ENCODE peak calls at places on chromosomes 6 and 20, in six cellular contexts. Y is lung, T is RWPE1, Q is testis, G is ovary, V is PC-9. X is an unnamed sample.

GRCh38 chr20:51383891-51384510 is 158.5 kb downstream of the NFATC2 start:
- DNase-seq in Q (no peak), Y (no peak), V (no peak), G (no peak), T (no peak), X (no peak)

GRCh38 chr20:40777653-40778052 is 88.6 kb upstream of the MAFB start:
- DNase-seq in Q (no peak), Y (no peak), V (no peak), G (no peak), T (no peak), X (no peak)

GRCh38 chr6:110296151-110297028 is 61.8 kb downstream of the METTL24 start:
- DNase-seq in Q (no peak), T (no peak), G (no peak), Y (no peak), V (no peak), X (no peak)

GRCh38 chr6:36825996-36826395 is 13.2 kb downstream of the CPNE5 start:
- DNase-seq in Y (no peak), Q (no peak), T (no peak), V (no peak), G (no peak), X (no peak)

GRCh38 chr6:30759575-30760239 is 15.4 kb upstream of the IER3 start:
- DNase-seq in T (peak), G (no peak), V (peak), Y (no peak), Q (no peak), X (no peak)

GRCh38 chr20:34075647-34076046 is 36.4 kb downstream of the EIF2S2 start:
- DNase-seq in Q (no peak), G (no peak), T (no peak), V (no peak), Y (no peak), X (no peak)

GRCh38 chr20:35319206-35320197 is 27.3 kb upstream of the FAM83C start:
- DNase-seq in Y (no peak), V (peak), T (peak), Q (no peak), G (no peak), X (no peak)

GRCh38 chr20:50488236-50488806 is 21.9 kb upstream of the PTPN1 start:
- DNase-seq in G (no peak), V (no peak), Y (no peak), T (no peak), Q (no peak), X (no peak)

GRCh38 chr6:121499666-121500065 is 64.2 kb downstream of the GJA1 start:
- DNase-seq in Q (no peak), G (no peak), Y (no peak), V (no peak), T (no peak), X (no peak)

GRCh38 chr6:15715851-15716250 is 53.0 kb upstream of the DTNBP1 start:
- DNase-seq in Y (no peak), G (no peak), V (no peak), Q (no peak), T (no peak), X (no peak)

GRCh38 chr6:136609878-136610706 is 59.9 kb upstream of the MAP7 start:
- DNase-seq in T (peak), Y (peak), V (peak), Q (no peak), G (peak), X (peak)

GRCh38 chr6:150925655-150925928 is 60.1 kb downstream of the MTHFD1L start:
- DNase-seq in G (no peak), T (no peak), V (no peak), Q (no peak), Y (no peak), X (no peak)
- H3K27ac ChIP-seq in G (peak), T (no peak), V (no peak), Q (no peak), Y (no peak), X (peak)

DNA sequence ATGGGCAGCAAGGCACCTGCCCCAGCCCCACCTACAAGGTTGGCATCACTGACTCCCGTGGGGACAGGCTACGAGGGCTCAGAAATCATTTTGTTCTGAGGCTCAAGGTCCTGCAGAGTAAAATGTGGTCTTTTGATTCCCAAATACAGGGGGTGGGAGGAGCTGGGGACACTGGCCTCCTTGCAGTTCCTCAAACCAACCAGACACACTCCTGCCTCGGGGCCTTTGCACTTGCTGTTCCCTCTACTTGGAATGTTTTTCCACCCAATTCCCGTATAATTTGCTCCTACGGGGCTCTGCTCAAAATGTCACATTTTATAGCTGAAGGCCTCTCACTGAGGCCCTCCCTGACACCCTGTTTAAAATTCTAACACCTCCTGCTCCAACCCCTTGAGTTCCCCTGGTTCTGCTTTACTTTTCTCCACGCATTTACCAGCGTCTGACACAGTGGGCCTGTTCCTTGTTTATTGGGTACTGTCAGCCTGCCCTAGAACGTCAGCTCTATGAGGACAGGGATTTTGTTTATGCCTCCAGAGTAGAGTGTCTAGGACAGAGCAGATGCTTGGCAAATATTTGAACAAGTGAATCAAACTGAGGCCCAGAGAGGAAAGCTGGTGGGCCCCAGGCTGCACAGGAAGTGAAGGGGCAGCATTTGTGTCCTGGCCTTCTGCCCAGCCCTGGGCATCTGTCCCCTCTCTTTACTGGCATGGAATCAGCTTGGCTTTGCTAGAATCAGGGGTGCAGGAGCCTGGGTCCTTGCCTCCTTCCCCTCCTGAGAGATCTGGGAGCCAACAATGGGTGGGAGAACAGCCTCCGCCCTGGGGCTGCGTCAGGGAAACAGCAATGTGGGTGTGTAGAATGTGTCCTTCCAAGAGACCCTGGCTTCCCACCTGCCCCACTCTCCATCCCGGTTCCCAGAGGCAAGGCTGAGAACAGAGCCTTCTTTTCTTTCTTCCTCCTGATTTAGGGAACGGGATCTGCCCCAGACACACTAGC is 18.5 kb downstream of the NOL4L start:
- DNase-seq in G (no peak), T (no peak), Q (no peak), V (no peak), Y (no peak), X (no peak)
- H3K27ac ChIP-seq in G (no peak), T (no peak), Q (no peak), V (no peak), Y (no peak), X (no peak)

GRCh38 chr20:63205896-63206295 is 10.0 kb downstream of the YTHDF1 start:
- DNase-seq in Q (no peak), T (no peak), Y (no peak), G (no peak), V (no peak), X (no peak)

GRCh38 chr20:63208346-63208924 is 7.5 kb downstream of the YTHDF1 start:
- DNase-seq in Y (no peak), V (no peak), Q (no peak), T (no peak), G (no peak), X (no peak)

GRCh38 chr20:63210011-63210605 is 5.8 kb downstream of the YTHDF1 start:
- DNase-seq in G (no peak), Y (no peak), Q (no peak), V (no peak), T (peak), X (no peak)

GRCh38 chr20:63204362-63204761 is 11.6 kb downstream of the YTHDF1 start:
- DNase-seq in V (no peak), T (no peak), Y (no peak), G (no peak), Q (no peak), X (no peak)

GRCh38 chr20:63206878-63207277 is 9.1 kb downstream of the YTHDF1 start:
- DNase-seq in T (peak), Q (peak), G (no peak), V (peak), Y (no peak), X (no peak)
- H3K27ac ChIP-seq in T (peak), Q (no peak), G (no peak), V (peak), Y (no peak), X (no peak)

DNA sequence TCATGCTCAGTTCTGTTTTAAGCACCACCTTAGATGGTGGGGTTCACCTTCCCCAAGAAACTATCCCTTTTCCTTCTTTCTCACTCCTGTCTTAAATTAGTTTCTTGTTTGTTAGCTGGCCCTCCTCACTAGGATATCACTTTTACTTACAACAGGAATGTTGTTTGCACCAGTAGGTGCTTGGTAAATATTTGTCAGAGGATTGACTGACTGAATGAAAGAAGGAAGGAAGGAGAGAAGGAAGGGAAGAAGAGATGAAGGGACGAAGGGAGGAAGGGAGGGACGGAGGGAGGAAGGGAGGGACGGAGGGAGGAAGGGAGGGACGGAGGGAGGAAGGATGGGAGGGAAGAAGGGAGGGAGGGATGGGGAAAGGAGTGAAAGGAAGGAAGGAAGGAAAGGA is 543 bp upstream of the KCNK15 start:
- DNase-seq in Q (no peak), Y (no peak), V (no peak), G (no peak), T (no peak), X (no peak)
- H3K27ac ChIP-seq in Q (no peak), Y (no peak), V (no peak), G (no peak), T (no peak), X (peak)

GRCh38 chr6:105901583-105901982 is 184.6 kb upstream of the PRDM1 start:
- DNase-seq in G (no peak), Q (no peak), T (no peak), Y (no peak), V (no peak), X (no peak)
- H3K27ac ChIP-seq in G (no peak), Q (no peak), T (no peak), Y (no peak), V (no peak), X (no peak)

X was measured in right atrium auricular region.